ENCODE peak calls at places on chromosomes 11 and 22, in four cellular contexts. E is GM12878, O is K562, K is HepG2. Y is an unnamed sample.

GRCh38 chr11:38530226-38530625 is 1932.2 kb upstream of the RAG2 start:
- DNase-seq in E (no peak), O (no peak), K (no peak), Y (no peak)

GRCh38 chr11:120153221-120153620 is 15.3 kb upstream of the TRIM29 start:
- DNase-seq in E (no peak), O (no peak), K (no peak), Y (no peak)

GRCh38 chr11:83292709-83293435 is 6.7 kb upstream of the CCDC90B start:
- DNase-seq in E (no peak), O (peak), K (peak), Y (peak)

GRCh38 chr11:73461335-73461840 is 85.2 kb downstream of the RELT start:
- DNase-seq in E (no peak), O (no peak), K (no peak), Y (no peak)

GRCh38 chr11:8056810-8057463 is 24.1 kb upstream of the TUB start:
- DNase-seq in E (no peak), O (no peak), K (no peak), Y (no peak)

GRCh38 chr11:2271077-2271326 is 614 bp upstream of the ASCL2 start:
- DNase-seq in E (no peak), O (no peak), K (no peak), Y (no peak)

GRCh38 chr11:113730887-113731726 is 25.0 kb upstream of the TMPRSS5 start:
- DNase-seq in E (no peak), O (peak), K (peak), Y (peak)

GRCh38 chr11:128624269-128625170 is 37.2 kb upstream of the ETS1 start:
- DNase-seq in E (no peak), O (no peak), K (no peak), Y (no peak)

GRCh38 chr11:65781152-65781961 is 581 bp upstream of the AP5B1 start:
- DNase-seq in E (no peak), O (no peak), K (peak), Y (no peak)

GRCh38 chr22:48754611-48755331 is 1072.9 kb downstream of the BRD1 start:
- DNase-seq in E (no peak), O (no peak), K (no peak), Y (no peak)

GRCh38 chr11:75524576-75525432 is 937 bp downstream of the GDPD5 start:
- DNase-seq in E (no peak), O (no peak), K (no peak), Y (no peak)

GRCh38 chr11:57001674-57002401 is 13.1 kb downstream of the OR5AK2 start:
- DNase-seq in E (no peak), O (peak), K (no peak), Y (no peak)

GRCh38 chr11:125167954-125168821 is 3.6 kb downstream of the PKNOX2 start:
- DNase-seq in E (no peak), O (no peak), K (no peak), Y (no peak)

GRCh38 chr11:106152013-106152412 is 74.6 kb downstream of the AASDHPPT start:
- DNase-seq in E (no peak), O (no peak), K (no peak), Y (no peak)

GRCh38 chr11:69027704-69028372 is 14.8 kb upstream of the MRGPRF start:
- DNase-seq in E (no peak), O (no peak), K (peak), Y (no peak)

GRCh38 chr11:78449866-78450265 is 32.2 kb upstream of the GAB2 start:
- DNase-seq in E (no peak), O (no peak), K (no peak), Y (no peak)

GRCh38 chr11:114953039-114953438 is 274.7 kb downstream of the NXPE2 start:
- DNase-seq in E (no peak), O (peak), K (no peak), Y (no peak)

GRCh38 chr11:26579683-26580082 is 7.6 kb upstream of the MUC15 start:
- DNase-seq in E (no peak), O (no peak), K (no peak), Y (no peak)

GRCh38 chr11:121366970-121367369 is 74.4 kb downstream of the SC5D start:
- DNase-seq in E (no peak), O (no peak), K (no peak), Y (no peak)

GRCh38 chr11:118921121-118921928 is 4.4 kb downstream of the BCL9L start:
- DNase-seq in E (no peak), O (peak), K (peak), Y (no peak)

GRCh38 chr22:41401781-41402648 is 20.3 kb downstream of the TEF start:
- DNase-seq in E (no peak), O (no peak), K (peak), Y (no peak)

GRCh38 chr11:92413757-92414513 is 189.3 kb downstream of the FAT3 start:
- DNase-seq in E (peak), O (no peak), K (no peak), Y (no peak)

DNA sequence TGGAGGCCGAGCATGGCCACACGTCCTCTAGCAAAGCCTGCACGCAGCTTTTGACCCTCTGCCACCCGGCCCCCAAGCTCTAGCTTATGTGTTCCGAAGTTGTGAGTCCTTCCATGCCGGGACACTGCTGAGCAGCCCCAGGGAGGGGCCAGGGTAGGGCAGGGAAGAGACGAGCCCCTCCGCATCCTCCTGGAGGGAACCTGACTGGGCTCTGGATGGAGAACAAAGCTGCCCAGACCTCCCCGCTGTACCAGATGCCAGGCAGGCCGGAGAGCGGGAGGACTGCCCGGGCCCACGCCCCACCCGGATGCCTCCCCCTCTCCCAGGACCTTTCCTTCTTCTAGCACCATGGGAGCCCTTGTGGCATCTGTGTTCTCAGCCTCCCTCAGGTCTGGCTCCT is 46.2 kb downstream of the ALX4 start:
- DNase-seq in E (no peak), O (no peak), K (no peak), Y (no peak)
- TF ChIP-seq ZBTB33 in E (no peak), O (no peak), K (no peak), Y (no peak)

DNA sequence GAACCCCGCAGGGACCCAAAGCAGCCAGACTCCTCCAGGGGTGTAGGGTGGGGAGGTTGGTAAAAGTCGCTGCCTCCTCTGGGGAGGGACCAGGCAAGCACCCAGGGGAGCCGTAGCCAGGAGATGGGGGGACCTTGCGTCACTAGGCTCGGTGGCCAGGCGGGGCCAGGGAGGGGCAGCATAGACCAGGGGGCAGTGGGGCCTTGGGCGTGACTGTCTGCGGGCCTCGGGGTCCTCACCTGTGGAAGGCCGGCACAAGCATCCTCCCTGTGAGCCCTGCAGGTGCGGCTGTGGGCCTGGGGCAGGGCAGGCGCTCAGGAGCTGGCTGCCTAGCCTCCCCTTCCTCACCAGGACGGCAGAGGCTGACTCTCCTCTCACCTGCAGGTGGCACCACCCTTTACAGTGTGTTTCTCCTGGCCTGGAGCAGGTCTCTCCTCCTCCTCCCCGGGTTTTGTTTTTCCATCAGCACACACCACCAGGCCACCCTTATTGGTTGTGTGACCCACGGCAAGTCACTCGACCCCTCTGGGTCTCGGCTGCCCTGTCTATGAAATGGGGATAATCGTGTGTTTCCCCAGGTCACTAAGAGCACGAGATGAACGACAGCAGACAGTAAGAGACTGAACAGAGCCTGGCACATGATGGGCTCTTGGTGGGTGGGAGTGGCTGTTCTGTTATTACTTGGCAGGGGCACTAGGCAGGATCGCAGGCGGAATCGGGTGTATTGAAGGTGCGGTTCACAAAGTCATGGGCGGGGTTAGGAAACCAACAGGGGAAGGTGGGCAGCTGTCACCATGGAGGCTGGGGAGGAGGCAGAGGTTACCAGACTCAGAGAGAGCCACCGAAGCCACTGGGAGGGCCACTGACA is 52.7 kb downstream of the FLRT1 start:
- DNase-seq in E (no peak), O (peak), K (peak), Y (peak)
- TF ChIP-seq SP1 in E (no peak), O (no peak), K (no peak), Y (no peak)

GRCh38 chr22:38699784-38700183 is 959 bp downstream of the JOSD1 start:
- DNase-seq in E (no peak), O (no peak), K (peak), Y (no peak)

GRCh38 chr22:38698407-38699094 is 2.2 kb downstream of the JOSD1 start:
- DNase-seq in E (no peak), O (no peak), K (no peak), Y (no peak)

GRCh38 chr22:38700271-38700788 is 413 bp downstream of the JOSD1 start:
- DNase-seq in E (no peak), O (no peak), K (peak), Y (no peak)

GRCh38 chr22:38697055-38697980 is 3.4 kb downstream of the JOSD1 start:
- DNase-seq in E (no peak), O (peak), K (peak), Y (no peak)

DNA sequence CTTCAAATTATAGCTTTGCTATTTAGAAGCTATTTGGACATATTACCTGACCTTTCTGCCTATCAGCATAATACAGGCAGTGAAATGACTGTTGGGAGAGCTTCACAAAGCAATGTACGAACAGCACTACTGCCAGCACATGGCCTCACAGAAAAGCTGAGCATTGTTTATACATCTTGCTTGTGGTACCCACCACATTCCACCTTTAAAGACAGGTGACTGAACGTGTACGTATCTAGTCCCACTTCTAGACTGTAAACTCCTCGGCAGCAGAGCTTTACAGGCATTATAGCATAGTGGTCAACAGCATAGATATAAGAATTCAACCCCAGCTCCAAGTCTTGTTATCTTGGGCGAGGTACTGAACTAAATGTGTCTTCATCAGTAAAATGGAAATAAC is 1.6 kb downstream of the JOSD1 start:
- DNase-seq in E (no peak), O (no peak), K (no peak), Y (no peak)
- TF ChIP-seq SIN3A in E (no peak), O (no peak), K (no peak), Y (no peak)

GRCh38 chr11:54944211-54944610 is 237.6 kb downstream of the OR4A5 start:
- DNase-seq in E (no peak), O (no peak), K (no peak), Y (no peak)
- TF ChIP-seq ZBTB33 in E (no peak), O (no peak), K (no peak), Y (no peak)

GRCh38 chr11:67345949-67346819 is 7.2 kb downstream of the POLD4 start:
- DNase-seq in E (peak), O (peak), K (peak), Y (peak)
- TF ChIP-seq SP1 in E (no peak), O (no peak), K (no peak), Y (no peak)

Y was measured in HCT116.